ENCODE peak calls at places on chromosomes 12 and 14, in eight cellular contexts. C is neuronal stem cell, M is adrenal gland, T is astrocyte of the spinal cord, N is GM23248, A is IMR-90, J is lower lobe of right lung, O is heart right ventricle. R is an unnamed sample.

GRCh38 chr14:93099187-93099586 is 16.5 kb downstream of the ITPK1 start:
- DNase-seq in O (no peak), M (no peak), J (no peak), C (no peak), T (no peak), N (no peak), A (no peak), R (no peak)

GRCh38 chr14:50099335-50099734 is 17.0 kb downstream of the VCPKMT start:
- DNase-seq in M (no peak), J (no peak), A (no peak), C (no peak), O (no peak), T (peak; percentile 5), N (peak; percentile 33), R (no peak)

GRCh38 chr12:105455250-105455649 is 124.8 kb downstream of the C12orf75 start:
- DNase-seq in N (no peak), J (no peak), O (no peak), M (no peak), A (no peak), T (no peak), C (no peak), R (no peak)

GRCh38 chr14:53953828-53954550 is 2.6 kb downstream of the BMP4 start:
- DNase-seq in N (peak; percentile 66), C (no peak), M (peak; percentile 71), O (peak; percentile 41), A (peak; percentile 29), T (peak; percentile 57), J (peak; percentile 59), R (no peak)

GRCh38 chr14:36997843-36998242 is 174.6 kb downstream of the SLC25A21 start:
- DNase-seq in A (peak; percentile 10), C (no peak), J (no peak), M (no peak), T (peak; percentile 46), O (no peak), N (peak; percentile 33), R (no peak)

GRCh38 chr12:51441583-51441982 is 17.0 kb downstream of the SLC4A8 start:
- DNase-seq in T (peak; percentile 80), A (peak; percentile 95), J (no peak), C (no peak), N (peak; percentile 89), O (no peak), M (peak; percentile 79), R (no peak)

GRCh38 chr12:105740970-105741725 is 397.6 kb downstream of the NUAK1 start:
- DNase-seq in A (peak; percentile 30), N (peak; percentile 83), O (peak; percentile 65), J (no peak), M (peak; percentile 35), C (no peak), T (peak; percentile 35), R (no peak)

GRCh38 chr12:113940929-113941486 is 25.1 kb downstream of the RBM19 start:
- DNase-seq in N (no peak), C (no peak), O (no peak), J (no peak), A (no peak), M (no peak), T (no peak), R (no peak)

GRCh38 chr14:99415496-99416281 is 65.0 kb downstream of the SETD3 start:
- DNase-seq in A (peak; percentile 82), O (peak; percentile 57), T (peak; percentile 83), N (peak; percentile 86), M (peak; percentile 51), J (no peak), C (peak; percentile 80), R (peak; percentile 45)

GRCh38 chr14:68181395-68182326 is 362.1 kb downstream of the RAD51B start:
- DNase-seq in M (peak; percentile 21), N (peak; percentile 65), C (no peak), T (peak; percentile 71), A (peak; percentile 38), J (no peak), O (no peak), R (no peak)

GRCh38 chr14:64614992-64615391 is 65.2 kb downstream of the PPP1R36 start:
- DNase-seq in J (no peak), T (no peak), M (no peak), A (no peak), C (no peak), N (no peak), O (peak; percentile 17), R (no peak)

GRCh38 chr14:100030441-100031153 is 34.6 kb upstream of the EVL start:
- DNase-seq in J (no peak), O (no peak), A (peak; percentile 95), N (peak; percentile 95), T (peak; percentile 77), M (peak; percentile 70), C (no peak), R (peak; percentile 49)

GRCh38 chr14:50364792-50365191 is 31.9 kb downstream of the CDKL1 start:
- DNase-seq in C (no peak), T (no peak), O (no peak), A (no peak), J (no peak), M (no peak), N (no peak), R (no peak)

GRCh38 chr12:30753761-30754382 is 879 bp downstream of the CAPRIN2 start:
- DNase-seq in J (no peak), A (peak; percentile 32), C (no peak), T (peak; percentile 55), O (no peak), M (no peak), N (peak; percentile 62), R (no peak)

GRCh38 chr12:132393991-132394949 is 64.9 kb upstream of the GALNT9 start:
- DNase-seq in C (no peak), N (peak; percentile 48), A (no peak), O (no peak), M (peak; percentile 17), T (no peak), J (no peak), R (no peak)

GRCh38 chr12:11771895-11772502 is 122.5 kb downstream of the ETV6 start:
- DNase-seq in M (no peak), C (no peak), O (no peak), T (peak; percentile 68), A (peak; percentile 69), J (no peak), N (no peak), R (peak; percentile 92)

GRCh38 chr12:11771356-11771755 is 121.9 kb downstream of the ETV6 start:
- DNase-seq in C (no peak), A (peak; percentile 37), N (peak; percentile 14), T (peak; percentile 65), O (no peak), M (no peak), J (no peak), R (peak; percentile 58)

GRCh38 chr12:11777962-11778361 is 128.5 kb downstream of the ETV6 start:
- DNase-seq in O (no peak), A (no peak), T (no peak), J (no peak), C (no peak), N (no peak), M (no peak), R (no peak)

GRCh38 chr12:11769723-11770514 is 120.4 kb downstream of the ETV6 start:
- DNase-seq in J (no peak), C (no peak), A (no peak), O (no peak), N (no peak), M (no peak), T (no peak), R (no peak)

GRCh38 chr12:11773889-11774677 is 124.6 kb downstream of the ETV6 start:
- DNase-seq in N (no peak), C (no peak), O (no peak), J (peak; percentile 65), T (no peak), M (no peak), A (no peak), R (no peak)
- H3K4me3 ChIP-seq in N (no peak overlapping the region), C (no peak overlapping the region), O (no peak overlapping the region), J (no peak overlapping the region), T (no peak overlapping the region), M (no peak overlapping the region), A (no peak overlapping the region), R (no peak overlapping the region)

DNA sequence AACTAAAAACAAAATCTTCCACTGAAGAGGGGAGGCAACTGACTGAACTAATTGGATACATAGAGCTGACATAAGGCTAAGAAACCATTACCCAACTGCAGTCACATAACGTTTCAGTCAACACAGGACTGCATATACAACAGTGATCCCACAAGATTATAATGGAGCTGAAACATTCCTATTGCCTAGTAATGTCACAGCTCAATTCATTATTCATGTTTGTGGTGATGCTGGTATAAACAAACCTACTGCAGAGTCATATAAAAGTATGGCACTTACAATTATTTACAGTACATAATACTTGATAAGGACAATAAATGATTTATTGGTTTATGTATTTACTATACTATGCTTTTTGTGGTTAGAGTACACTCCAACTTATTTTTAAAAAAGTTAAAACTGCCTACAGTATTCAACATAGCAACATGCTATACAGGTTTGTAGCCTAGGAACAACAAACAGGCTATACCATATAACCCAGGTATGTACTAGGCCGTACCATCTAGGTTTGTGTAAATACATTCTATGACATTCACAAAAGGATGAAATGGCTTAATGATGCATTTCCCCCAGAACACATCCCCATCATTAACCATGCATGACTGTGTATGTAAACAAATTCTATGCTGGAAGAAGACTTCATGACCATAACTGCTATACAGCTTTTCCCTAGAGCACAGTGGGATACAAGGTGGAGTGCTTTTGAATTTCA is 4.3 kb downstream of the NAP1L1 start:
- DNase-seq in C (no peak), A (peak; percentile 74), T (no peak), N (peak; percentile 16), M (no peak), O (no peak), J (no peak), R (no peak)
- H3K4me3 ChIP-seq in C (no peak overlapping the region), A (no peak overlapping the region), T (no peak overlapping the region), N (no peak overlapping the region), M (no peak overlapping the region), O (no peak overlapping the region), J (no peak overlapping the region), R (no peak overlapping the region)

GRCh38 chr12:26761775-26762174 is 71.2 kb downstream of the ITPR2 start:
- DNase-seq in J (no peak), A (no peak), M (no peak), O (no peak), C (no peak), T (no peak), N (no peak), R (no peak)

GRCh38 chr12:26762185-26762584 is 70.8 kb downstream of the ITPR2 start:
- DNase-seq in O (no peak), T (no peak), C (no peak), N (no peak), J (no peak), A (no peak), M (no peak), R (no peak)

DNA sequence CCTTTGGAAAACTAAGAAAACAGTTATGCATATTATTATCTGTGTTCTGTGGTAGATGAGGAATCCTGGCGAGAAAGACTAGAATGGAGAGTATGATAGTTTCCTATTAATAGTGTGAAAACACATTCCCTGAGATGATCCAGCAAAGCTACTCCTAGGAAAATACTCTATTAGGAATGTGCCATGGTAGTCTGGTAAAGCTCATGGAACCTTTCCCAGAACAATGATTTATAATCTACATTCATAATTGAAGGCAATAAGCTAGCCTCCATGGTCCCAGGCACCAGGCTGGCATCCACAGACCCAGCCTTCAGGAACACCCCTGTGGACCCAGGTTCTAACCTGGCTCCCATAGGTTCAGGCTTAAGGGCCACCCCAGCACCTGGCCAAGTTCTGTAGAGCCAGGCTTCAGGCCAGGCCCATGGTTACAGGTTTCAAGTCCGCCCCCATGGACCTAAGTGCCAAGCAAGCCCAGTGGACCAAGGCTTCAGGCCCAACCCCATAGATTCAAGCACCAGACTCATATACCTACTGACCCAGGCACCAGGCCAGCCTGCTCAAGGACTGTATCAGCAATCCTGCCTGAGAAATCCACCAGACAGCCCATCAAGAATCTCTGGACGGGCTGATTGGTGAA is 72.2 kb downstream of the ITPR2 start:
- DNase-seq in M (no peak), A (no peak), J (no peak), T (no peak), C (no peak), O (no peak), N (no peak), R (no peak)
- H3K4me3 ChIP-seq in M (no peak overlapping the region), A (no peak overlapping the region), J (no peak overlapping the region), T (no peak overlapping the region), C (no peak overlapping the region), O (no peak overlapping the region), N (no peak overlapping the region), R (no peak overlapping the region)

GRCh38 chr12:34335819-34336262 is 313.5 kb downstream of the ALG10 start:
- DNase-seq in C (no peak), O (no peak), J (no peak), T (no peak), M (no peak), N (no peak), A (no peak), R (no peak)
- H3K4me3 ChIP-seq in C (no peak overlapping the region), O (no peak overlapping the region), J (no peak overlapping the region), T (no peak overlapping the region), M (no peak overlapping the region), N (no peak overlapping the region), A (no peak overlapping the region), R (no peak overlapping the region)

R was measured in kidney epithelial cell.